ENCODE peak calls at places on chromosomes 12 and 14, in nine cellular contexts. One of them, this sample, is unnamed.

GRCh38 chr14:97282644-97283403 is 485.6 kb downstream of the VRK1 start:
- DNase-seq in hippocampal formation: no peak
- DNase-seq in fibroblast of lung: no peak
- DNase-seq in stimulated activated CD4-positive, alpha-beta T cell treated with anti-CD3 and anti-CD28 coated beads, Interleukin-2, amount 100 ng/mL, for 24 hours: no peak
- DNase-seq in GM06990: no peak
- DNase-seq in Kasumi-1: no peak
- DNase-seq in cardiac muscle cell: no peak
- DNase-seq in H7: no peak
- DNase-seq in stromal cell of bone marrow: no peak
- DNase-seq in this sample: no peak

GRCh38 chr12:112906712-112907414 is at the start of gene OAS1:
- DNase-seq in stimulated activated CD4-positive, alpha-beta T cell treated with anti-CD3 and anti-CD28 coated beads, Interleukin-2, amount 100 ng/mL, for 24 hours: no peak
- DNase-seq in GM06990: peak
- DNase-seq in H7: no peak
- DNase-seq in stromal cell of bone marrow: peak
- DNase-seq in Kasumi-1: peak
- DNase-seq in fibroblast of lung: peak
- DNase-seq in cardiac muscle cell: peak
- DNase-seq in hippocampal formation: peak
- DNase-seq in this sample: no peak

GRCh38 chr12:115619061-115619460 is 658.4 kb downstream of the MED13L start:
- DNase-seq in hippocampal formation: no peak
- DNase-seq in stromal cell of bone marrow: no peak
- DNase-seq in fibroblast of lung: no peak
- DNase-seq in cardiac muscle cell: no peak
- DNase-seq in stimulated activated CD4-positive, alpha-beta T cell treated with anti-CD3 and anti-CD28 coated beads, Interleukin-2, amount 100 ng/mL, for 24 hours: no peak
- DNase-seq in Kasumi-1: no peak
- DNase-seq in H7: no peak
- DNase-seq in GM06990: no peak
- DNase-seq in this sample: no peak

GRCh38 chr12:76311796-76312195 is 36.4 kb downstream of the BBS10 start:
- DNase-seq in Kasumi-1: no peak
- DNase-seq in hippocampal formation: no peak
- DNase-seq in H7: no peak
- DNase-seq in fibroblast of lung: peak
- DNase-seq in cardiac muscle cell: peak
- DNase-seq in stromal cell of bone marrow: no peak
- DNase-seq in stimulated activated CD4-positive, alpha-beta T cell treated with anti-CD3 and anti-CD28 coated beads, Interleukin-2, amount 100 ng/mL, for 24 hours: no peak
- DNase-seq in GM06990: no peak
- DNase-seq in this sample: no peak

GRCh38 chr14:73168274-73168673 is 32.0 kb downstream of the PSEN1 start:
- DNase-seq in cardiac muscle cell: no peak
- DNase-seq in GM06990: no peak
- DNase-seq in stimulated activated CD4-positive, alpha-beta T cell treated with anti-CD3 and anti-CD28 coated beads, Interleukin-2, amount 100 ng/mL, for 24 hours: no peak
- DNase-seq in hippocampal formation: peak
- DNase-seq in H7: no peak
- DNase-seq in Kasumi-1: no peak
- DNase-seq in stromal cell of bone marrow: no peak
- DNase-seq in fibroblast of lung: no peak
- DNase-seq in this sample: no peak

GRCh38 chr12:17971850-17972249 is 118.1 kb downstream of the RERGL start:
- DNase-seq in Kasumi-1: no peak
- DNase-seq in GM06990: no peak
- DNase-seq in stromal cell of bone marrow: peak
- DNase-seq in H7: no peak
- DNase-seq in cardiac muscle cell: no peak
- DNase-seq in fibroblast of lung: peak
- DNase-seq in stimulated activated CD4-positive, alpha-beta T cell treated with anti-CD3 and anti-CD28 coated beads, Interleukin-2, amount 100 ng/mL, for 24 hours: no peak
- DNase-seq in hippocampal formation: no peak
- DNase-seq in this sample: no peak

GRCh38 chr14:31270196-31270772 is 62.7 kb upstream of the HECTD1 start:
- DNase-seq in Kasumi-1: no peak
- DNase-seq in fibroblast of lung: no peak
- DNase-seq in GM06990: no peak
- DNase-seq in stimulated activated CD4-positive, alpha-beta T cell treated with anti-CD3 and anti-CD28 coated beads, Interleukin-2, amount 100 ng/mL, for 24 hours: peak
- DNase-seq in hippocampal formation: no peak
- DNase-seq in stromal cell of bone marrow: no peak
- DNase-seq in H7: peak
- DNase-seq in cardiac muscle cell: peak
- DNase-seq in this sample: no peak

GRCh38 chr12:8779862-8780261 is 42.6 kb upstream of the A2ML1 start:
- DNase-seq in stromal cell of bone marrow: no peak
- DNase-seq in stimulated activated CD4-positive, alpha-beta T cell treated with anti-CD3 and anti-CD28 coated beads, Interleukin-2, amount 100 ng/mL, for 24 hours: no peak
- DNase-seq in H7: no peak
- DNase-seq in GM06990: no peak
- DNase-seq in hippocampal formation: no peak
- DNase-seq in fibroblast of lung: no peak
- DNase-seq in Kasumi-1: no peak
- DNase-seq in cardiac muscle cell: no peak
- DNase-seq in this sample: no peak

GRCh38 chr12:19572920-19573558 is 133.7 kb downstream of the AEBP2 start:
- DNase-seq in fibroblast of lung: peak
- DNase-seq in Kasumi-1: peak
- DNase-seq in stromal cell of bone marrow: peak
- DNase-seq in hippocampal formation: no peak
- DNase-seq in cardiac muscle cell: peak
- DNase-seq in GM06990: peak
- DNase-seq in H7: peak
- DNase-seq in stimulated activated CD4-positive, alpha-beta T cell treated with anti-CD3 and anti-CD28 coated beads, Interleukin-2, amount 100 ng/mL, for 24 hours: peak
- DNase-seq in this sample: no peak

GRCh38 chr14:68028075-68028474 is 208.5 kb downstream of the RAD51B start:
- DNase-seq in cardiac muscle cell: no peak
- DNase-seq in hippocampal formation: no peak
- DNase-seq in stromal cell of bone marrow: no peak
- DNase-seq in H7: no peak
- DNase-seq in GM06990: no peak
- DNase-seq in fibroblast of lung: no peak
- DNase-seq in Kasumi-1: no peak
- DNase-seq in stimulated activated CD4-positive, alpha-beta T cell treated with anti-CD3 and anti-CD28 coated beads, Interleukin-2, amount 100 ng/mL, for 24 hours: no peak
- DNase-seq in this sample: no peak

GRCh38 chr12:90999946-91000345 is 4.8 kb downstream of the EPYC start:
- DNase-seq in Kasumi-1: no peak
- DNase-seq in stimulated activated CD4-positive, alpha-beta T cell treated with anti-CD3 and anti-CD28 coated beads, Interleukin-2, amount 100 ng/mL, for 24 hours: no peak
- DNase-seq in H7: no peak
- DNase-seq in fibroblast of lung: peak
- DNase-seq in GM06990: no peak
- DNase-seq in cardiac muscle cell: no peak
- DNase-seq in stromal cell of bone marrow: no peak
- DNase-seq in hippocampal formation: no peak
- DNase-seq in this sample: no peak

GRCh38 chr12:110844131-110844530 is 2.7 kb upstream of the CCDC63 start:
- DNase-seq in GM06990: no peak
- DNase-seq in Kasumi-1: no peak
- DNase-seq in stimulated activated CD4-positive, alpha-beta T cell treated with anti-CD3 and anti-CD28 coated beads, Interleukin-2, amount 100 ng/mL, for 24 hours: no peak
- DNase-seq in fibroblast of lung: no peak
- DNase-seq in H7: no peak
- DNase-seq in hippocampal formation: no peak
- DNase-seq in cardiac muscle cell: no peak
- DNase-seq in stromal cell of bone marrow: no peak
- DNase-seq in this sample: no peak

GRCh38 chr12:52155048-52155868 is 36.6 kb downstream of the KRT80 start:
- DNase-seq in Kasumi-1: no peak
- DNase-seq in stimulated activated CD4-positive, alpha-beta T cell treated with anti-CD3 and anti-CD28 coated beads, Interleukin-2, amount 100 ng/mL, for 24 hours: no peak
- DNase-seq in cardiac muscle cell: no peak
- DNase-seq in H7: no peak
- DNase-seq in hippocampal formation: no peak
- DNase-seq in fibroblast of lung: no peak
- DNase-seq in stromal cell of bone marrow: no peak
- DNase-seq in GM06990: no peak
- DNase-seq in this sample: peak

GRCh38 chr14:66330916-66331315 is 155.3 kb upstream of the CCDC196 start:
- DNase-seq in stimulated activated CD4-positive, alpha-beta T cell treated with anti-CD3 and anti-CD28 coated beads, Interleukin-2, amount 100 ng/mL, for 24 hours: no peak
- DNase-seq in GM06990: no peak
- DNase-seq in stromal cell of bone marrow: peak
- DNase-seq in fibroblast of lung: peak
- DNase-seq in hippocampal formation: no peak
- DNase-seq in H7: no peak
- DNase-seq in cardiac muscle cell: peak
- DNase-seq in Kasumi-1: no peak
- DNase-seq in this sample: no peak

GRCh38 chr12:23756416-23756815 is 193.1 kb downstream of the SOX5 start:
- DNase-seq in cardiac muscle cell: no peak
- DNase-seq in GM06990: no peak
- DNase-seq in hippocampal formation: no peak
- DNase-seq in stimulated activated CD4-positive, alpha-beta T cell treated with anti-CD3 and anti-CD28 coated beads, Interleukin-2, amount 100 ng/mL, for 24 hours: no peak
- DNase-seq in H7: no peak
- DNase-seq in Kasumi-1: no peak
- DNase-seq in stromal cell of bone marrow: no peak
- DNase-seq in fibroblast of lung: no peak
- DNase-seq in this sample: no peak

GRCh38 chr14:101965796-101966718 is 1.7 kb downstream of the DYNC1H1 start:
- DNase-seq in fibroblast of lung: peak
- DNase-seq in GM06990: no peak
- DNase-seq in cardiac muscle cell: peak
- DNase-seq in stimulated activated CD4-positive, alpha-beta T cell treated with anti-CD3 and anti-CD28 coated beads, Interleukin-2, amount 100 ng/mL, for 24 hours: no peak
- DNase-seq in stromal cell of bone marrow: no peak
- DNase-seq in hippocampal formation: no peak
- DNase-seq in Kasumi-1: no peak
- DNase-seq in H7: peak
- DNase-seq in this sample: no peak